ENCODE peak calls at places on chromosomes 16 and 17, in seven cellular contexts. X is A172; T is small intestine; N is hepatic stellate cell; F is stimulated activated naive B cell treated with anti-CD40 and anti-IgM and Interleukin-4, amounts not matched to agents 10 μg/mL and 1 μg/mL and 100 μg/mL, for 72 hours; L is anterior cingulate cortex; R is NCI-H774. G is an unnamed sample.

GRCh38 chr17:28227278-28228108 is 91.5 kb upstream of the TMEM97 start:
- DNase-seq in X (no peak), T (peak), N (peak), F (peak), L (no peak), R (peak), G (peak)

GRCh38 chr16:89431158-89431584 is 59.2 kb downstream of the ANKRD11 start:
- DNase-seq in X (no peak), T (peak), N (no peak), F (no peak), L (no peak), R (no peak), G (peak)

GRCh38 chr17:27560668-27561067 is 70.3 kb upstream of the LGALS9 start:
- DNase-seq in X (no peak), T (peak), N (no peak), F (no peak), L (no peak), R (no peak), G (peak)

GRCh38 chr17:74231846-74232713 is 18.7 kb downstream of the TTYH2 start:
- DNase-seq in X (no peak), T (no peak), N (no peak), F (no peak), L (no peak), R (no peak), G (no peak)

GRCh38 chr16:3138823-3139426 is 4.1 kb downstream of the ZNF213 start:
- DNase-seq in X (no peak), T (no peak), N (no peak), F (no peak), L (no peak), R (no peak), G (no peak)

GRCh38 chr17:37081287-37081686 is 132.5 kb downstream of the AATF start:
- DNase-seq in X (no peak), T (no peak), N (no peak), F (no peak), L (no peak), R (no peak), G (no peak)

GRCh38 chr17:70905796-70906195 is 736.5 kb downstream of the KCNJ2 start:
- DNase-seq in X (peak), T (no peak), N (peak), F (no peak), L (no peak), R (no peak), G (no peak)

GRCh38 chr17:6831662-6832263 is at the start of gene TEKT1:
- DNase-seq in X (no peak), T (peak), N (peak), F (peak), L (no peak), R (peak), G (peak)

GRCh38 chr17:81332949-81333570 is 38.0 kb upstream of the SLC38A10 start:
- DNase-seq in X (no peak), T (no peak), N (no peak), F (no peak), L (no peak), R (no peak), G (no peak)

GRCh38 chr17:61395983-61396585 is 3.6 kb upstream of the TBX2 start:
- DNase-seq in X (no peak), T (no peak), N (peak), F (no peak), L (no peak), R (no peak), G (no peak)

GRCh38 chr17:39631403-39631802 is 4.7 kb downstream of the PPP1R1B start:
- DNase-seq in X (no peak), T (peak), N (no peak), F (no peak), L (no peak), R (no peak), G (peak)

GRCh38 chr16:87053016-87053982 is 263.9 kb downstream of the C16orf95 start:
- DNase-seq in X (no peak), T (no peak), N (no peak), F (no peak), L (no peak), R (no peak), G (no peak)

GRCh38 chr16:85369741-85370528 is 243.2 kb upstream of the GSE1 start:
- DNase-seq in X (peak), T (peak), N (peak), F (peak), L (no peak), R (no peak), G (peak)

GRCh38 chr17:17613708-17614114 is 22.2 kb upstream of the PEMT start:
- DNase-seq in X (peak), T (peak), N (peak), F (peak), L (no peak), R (no peak), G (peak)

GRCh38 chr16:62035115-62036092 is 834 bp downstream of the CDH8 start:
- DNase-seq in X (no peak), T (no peak), N (no peak), F (no peak), L (no peak), R (peak), G (no peak)

GRCh38 chr16:84144859-84145639 is at the start of the genes DNAAF1 and HSDL1:
- DNase-seq in X (peak), T (peak), N (peak), F (peak), L (peak), R (peak), G (peak)

GRCh38 chr17:81549031-81549557 is 3.1 kb downstream of the FAAP100 start:
- DNase-seq in X (no peak), T (no peak), N (no peak), F (no peak), L (no peak), R (no peak), G (no peak)

GRCh38 chr17:63476494-63476856 is 386 bp upstream of the ACE start:
- DNase-seq in X (no peak), T (no peak), N (no peak), F (no peak), L (no peak), R (no peak), G (no peak)

GRCh38 chr16:81679721-81680430 is 99.2 kb upstream of the PLCG2 start:
- DNase-seq in X (no peak), T (no peak), N (no peak), F (no peak), L (no peak), R (no peak), G (no peak)

GRCh38 chr16:89658221-89658879 is 714 bp downstream of the SPATA33 start:
- DNase-seq in X (peak), T (peak), N (peak), F (no peak), L (no peak), R (no peak), G (no peak)

GRCh38 chr16:30565984-30566383 is 5.5 kb downstream of the ZNF688 start:
- DNase-seq in X (no peak), T (no peak), N (no peak), F (no peak), L (no peak), R (no peak), G (no peak)

GRCh38 chr16:58533751-58534470 is 18.6 kb downstream of the SETD6 start:
- DNase-seq in X (no peak), T (no peak), N (no peak), F (no peak), L (no peak), R (no peak), G (no peak)